ENCODE peak calls at places on chromosomes 6 and 20, in ten cellular contexts. C is neural progenitor cell, M is astrocyte of the cerebellum, I is epithelial cell of esophagus, R is transverse colon, S is pancreas, O is stomach, H is mammary epithelial cell, Z is H1, W is colonic mucosa. D is an unnamed sample.

GRCh38 chr6:7161845-7162244 is 54.1 kb downstream of the RREB1 start:
- DNase-seq in W (no peak), H (no peak), R (no peak), C (no peak), Z (no peak), O (no peak), S (no peak), I (no peak), M (no peak), D (no peak)

GRCh38 chr20:44020406-44021148 is 105.9 kb downstream of the TOX2 start:
- DNase-seq in M (no peak), H (no peak), S (no peak), W (no peak), Z (peak), R (no peak), C (no peak), O (no peak), I (no peak), D (no peak)

GRCh38 chr20:63483834-63484233 is 11.4 kb upstream of the KCNQ2 start:
- DNase-seq in I (no peak), R (no peak), C (peak), O (no peak), W (no peak), H (no peak), M (no peak), S (no peak), Z (no peak), D (no peak)

GRCh38 chr6:44077201-44077946 is 49.9 kb downstream of the MRPL14 start:
- DNase-seq in I (no peak), Z (no peak), M (no peak), H (no peak), R (no peak), O (no peak), W (no peak), C (no peak), S (no peak), D (no peak)

GRCh38 chr20:53642196-53643030 is 48.8 kb upstream of the ZNF217 start:
- DNase-seq in Z (no peak), M (no peak), W (peak), I (peak), C (peak), O (peak), R (peak), S (peak), H (peak), D (peak)

GRCh38 chr6:101783287-101783686 is 389.8 kb downstream of the GRIK2 start:
- DNase-seq in M (no peak), R (no peak), S (no peak), H (no peak), W (no peak), O (no peak), Z (no peak), I (no peak), C (no peak), D (no peak)

GRCh38 chr20:47487175-47487917 is 14.3 kb upstream of the NCOA3 start:
- DNase-seq in W (no peak), R (peak), S (no peak), O (no peak), I (no peak), M (no peak), C (no peak), H (peak), Z (no peak), D (peak)

GRCh38 chr20:21698494-21699215 is 6.8 kb upstream of the PAX1 start:
- DNase-seq in O (no peak), I (no peak), H (no peak), R (no peak), Z (no peak), S (no peak), C (no peak), W (no peak), M (no peak), D (no peak)

GRCh38 chr20:31827059-31827458 is 7.9 kb downstream of the MYLK2 start:
- DNase-seq in R (no peak), O (no peak), W (no peak), H (no peak), M (no peak), C (no peak), I (no peak), Z (no peak), S (no peak), D (no peak)

DNA sequence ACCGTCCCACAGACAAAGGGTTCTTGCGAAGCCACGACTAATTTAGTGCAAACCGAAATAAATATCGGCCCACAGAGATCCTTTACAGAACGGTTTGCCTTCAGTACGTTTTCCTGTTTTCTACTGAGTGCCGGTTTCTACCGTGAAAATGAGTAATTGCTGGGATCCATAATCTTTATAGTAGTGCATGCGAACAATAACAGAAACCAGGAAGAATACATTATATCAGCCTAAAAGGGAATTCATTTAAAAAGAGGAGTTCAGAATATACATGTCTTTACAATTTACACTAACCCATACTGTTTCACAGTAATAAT is 292 bp upstream of the MTCL3 start:
- DNase-seq in M (no peak), W (no peak), H (no peak), I (no peak), C (no peak), R (no peak), S (no peak), O (no peak), Z (no peak), D (no peak)
- H3K4me3 ChIP-seq in M (peak), W (no peak), H (no peak), I (no peak), C (peak), R (no peak), S (no peak), O (no peak), Z (peak), D (peak)

GRCh38 chr6:112066606-112067005 is 12.7 kb downstream of the CCN6 start:
- DNase-seq in I (no peak), C (no peak), O (no peak), H (no peak), S (no peak), R (no peak), M (no peak), Z (no peak), W (no peak), D (no peak)
- TF ChIP-seq CTCF in I (no peak), C (no peak), O (no peak), H (no peak), S (no peak), R (no peak), M (no peak), Z (no peak), W (no peak), D (no peak)

GRCh38 chr6:162854734-162855191 is 127.0 kb downstream of the PACRG start:
- DNase-seq in I (no peak), R (no peak), M (no peak), W (no peak), Z (no peak), O (no peak), S (no peak), H (no peak), C (peak), D (no peak)

GRCh38 chr6:162854228-162854627 is 126.5 kb downstream of the PACRG start:
- DNase-seq in I (no peak), O (no peak), H (no peak), Z (no peak), C (no peak), S (no peak), R (no peak), M (no peak), W (no peak), D (no peak)

GRCh38 chr6:162852810-162853577 is 125.2 kb downstream of the PACRG start:
- DNase-seq in C (peak), W (no peak), Z (no peak), R (no peak), O (no peak), S (no peak), I (no peak), M (no peak), H (no peak), D (no peak)

GRCh38 chr6:162857321-162857720 is 129.5 kb downstream of the PACRG start:
- DNase-seq in C (peak), M (no peak), Z (no peak), R (no peak), H (no peak), O (no peak), I (no peak), W (no peak), S (no peak), D (no peak)

GRCh38 chr6:162856885-162857284 is 129.1 kb downstream of the PACRG start:
- DNase-seq in M (peak), W (no peak), R (peak), O (no peak), S (peak), C (peak), I (peak), Z (peak), H (peak), D (peak)
- H3K4me3 ChIP-seq in M (peak), W (no peak), R (no peak), O (peak), S (no peak), C (peak), I (peak), Z (peak), H (no peak), D (peak)

GRCh38 chr20:17721802-17722486 is 22.2 kb downstream of the BANF2 start:
- DNase-seq in M (no peak), I (peak), C (no peak), R (peak), S (peak), O (peak), H (no peak), Z (no peak), W (peak), D (peak)
- TF ChIP-seq CTCF in M (no peak), I (no peak), C (no peak), R (no peak), S (peak), O (no peak), H (peak), Z (no peak), W (no peak), D (no peak)

D was measured in fibroblast of the aortic adventitia.